ENCODE peak calls at places on chromosome 1, in nine cellular contexts. One of them, this sample, is unnamed.

GRCh38 chr1:19635646-19636045 is 8.5 kb upstream of the NBL1 start:
- DNase-seq in tibial artery: peak; percentile 93
- DNase-seq in AG10803: no peak
- DNase-seq in fibroblast of lung: peak; percentile 49
- DNase-seq in GM23338: no peak
- DNase-seq in thoracic aorta: peak; percentile 60
- DNase-seq in epithelial cell of esophagus: peak; percentile 46
- DNase-seq in fibroblast of mammary gland: peak; percentile 41
- DNase-seq in AG04450: no peak
- DNase-seq in this sample: no peak

GRCh38 chr1:235941852-235942624 is 75.3 kb upstream of the LYST start:
- DNase-seq in thoracic aorta: no peak
- DNase-seq in fibroblast of mammary gland: peak; percentile 57
- DNase-seq in AG10803: peak; percentile 88
- DNase-seq in epithelial cell of esophagus: no peak
- DNase-seq in GM23338: no peak
- DNase-seq in AG04450: no peak
- DNase-seq in fibroblast of lung: peak; percentile 50
- DNase-seq in tibial artery: no peak
- DNase-seq in this sample: no peak

GRCh38 chr1:221739018-221739676 is 2.7 kb downstream of the DUSP10 start:
- DNase-seq in AG10803: no peak
- DNase-seq in fibroblast of mammary gland: no peak
- DNase-seq in tibial artery: no peak
- DNase-seq in epithelial cell of esophagus: no peak
- DNase-seq in thoracic aorta: no peak
- DNase-seq in GM23338: no peak
- DNase-seq in AG04450: no peak
- DNase-seq in fibroblast of lung: no peak
- DNase-seq in this sample: no peak

GRCh38 chr1:156165083-156165482 is 11.7 kb downstream of the SEMA4A start:
- DNase-seq in epithelial cell of esophagus: peak; percentile 61
- DNase-seq in AG10803: no peak
- DNase-seq in AG04450: no peak
- DNase-seq in thoracic aorta: no peak
- DNase-seq in GM23338: no peak
- DNase-seq in fibroblast of mammary gland: no peak
- DNase-seq in tibial artery: no peak
- DNase-seq in fibroblast of lung: no peak
- DNase-seq in this sample: no peak

GRCh38 chr1:35851175-35851869 is 31.7 kb upstream of the AGO1 start:
- DNase-seq in thoracic aorta: no peak
- DNase-seq in tibial artery: no peak
- DNase-seq in GM23338: no peak
- DNase-seq in AG10803: peak; percentile 88
- DNase-seq in fibroblast of mammary gland: peak; percentile 38
- DNase-seq in AG04450: peak; percentile 27
- DNase-seq in epithelial cell of esophagus: no peak
- DNase-seq in fibroblast of lung: peak; percentile 75
- DNase-seq in this sample: no peak

GRCh38 chr1:162908780-162909179 is 47.8 kb upstream of the CCDC190 start:
- DNase-seq in thoracic aorta: no peak
- DNase-seq in fibroblast of lung: peak; percentile 82
- DNase-seq in AG10803: peak; percentile 84
- DNase-seq in fibroblast of mammary gland: peak; percentile 92
- DNase-seq in AG04450: no peak
- DNase-seq in epithelial cell of esophagus: peak; percentile 88
- DNase-seq in tibial artery: no peak
- DNase-seq in GM23338: no peak
- DNase-seq in this sample: peak; percentile 46

GRCh38 chr1:59971464-59971911 is 44.9 kb upstream of the CYP2J2 start:
- DNase-seq in epithelial cell of esophagus: peak; percentile 66
- DNase-seq in thoracic aorta: peak; percentile 36
- DNase-seq in tibial artery: peak; percentile 81
- DNase-seq in fibroblast of lung: peak; percentile 69
- DNase-seq in fibroblast of mammary gland: peak; percentile 62
- DNase-seq in AG04450: no peak
- DNase-seq in GM23338: peak; percentile 86
- DNase-seq in AG10803: peak; percentile 56
- DNase-seq in this sample: no peak

GRCh38 chr1:8083739-8084484 is 57.8 kb upstream of the ERRFI1 start:
- DNase-seq in GM23338: no peak
- DNase-seq in tibial artery: no peak
- DNase-seq in thoracic aorta: no peak
- DNase-seq in epithelial cell of esophagus: peak; percentile 39
- DNase-seq in fibroblast of mammary gland: peak; percentile 95
- DNase-seq in fibroblast of lung: peak; percentile 84
- DNase-seq in AG04450: no peak
- DNase-seq in AG10803: peak; percentile 77
- DNase-seq in this sample: no peak

GRCh38 chr1:236163460-236164153 is 21.3 kb downstream of the GPR137B start:
- DNase-seq in thoracic aorta: no peak
- DNase-seq in AG04450: no peak
- DNase-seq in fibroblast of lung: no peak
- DNase-seq in GM23338: no peak
- DNase-seq in fibroblast of mammary gland: no peak
- DNase-seq in AG10803: no peak
- DNase-seq in epithelial cell of esophagus: no peak
- DNase-seq in tibial artery: no peak
- DNase-seq in this sample: no peak

GRCh38 chr1:81071072-81071858 is 729.5 kb upstream of the ADGRL2 start:
- DNase-seq in GM23338: no peak
- DNase-seq in thoracic aorta: no peak
- DNase-seq in AG04450: no peak
- DNase-seq in fibroblast of lung: peak; percentile 5
- DNase-seq in AG10803: no peak
- DNase-seq in fibroblast of mammary gland: no peak
- DNase-seq in tibial artery: no peak
- DNase-seq in epithelial cell of esophagus: no peak
- DNase-seq in this sample: no peak

GRCh38 chr1:179599623-179600249 is 8.1 kb downstream of the TDRD5 start:
- DNase-seq in epithelial cell of esophagus: peak; percentile 60
- DNase-seq in fibroblast of lung: peak; percentile 27
- DNase-seq in GM23338: peak; percentile 45
- DNase-seq in AG10803: peak; percentile 15
- DNase-seq in tibial artery: no peak
- DNase-seq in thoracic aorta: no peak
- DNase-seq in fibroblast of mammary gland: peak; percentile 38
- DNase-seq in AG04450: no peak
- DNase-seq in this sample: peak; percentile 2

GRCh38 chr1:226003502-226004170 is 4.5 kb upstream of the SDE2 start:
- DNase-seq in AG10803: no peak
- DNase-seq in fibroblast of lung: no peak
- DNase-seq in tibial artery: no peak
- DNase-seq in fibroblast of mammary gland: no peak
- DNase-seq in AG04450: no peak
- DNase-seq in GM23338: no peak
- DNase-seq in epithelial cell of esophagus: no peak
- DNase-seq in thoracic aorta: no peak
- DNase-seq in this sample: no peak

GRCh38 chr1:146016891-146017290 is 4.6 kb downstream of the HJV start:
- DNase-seq in fibroblast of mammary gland: peak; percentile 69
- DNase-seq in tibial artery: no peak
- DNase-seq in epithelial cell of esophagus: no peak
- DNase-seq in GM23338: no peak
- DNase-seq in thoracic aorta: no peak
- DNase-seq in fibroblast of lung: no peak
- DNase-seq in AG10803: peak; percentile 43
- DNase-seq in AG04450: no peak
- DNase-seq in this sample: no peak

GRCh38 chr1:5743435-5744095 is 248.7 kb downstream of the NPHP4 start:
- DNase-seq in tibial artery: peak; percentile 52
- DNase-seq in thoracic aorta: no peak
- DNase-seq in AG04450: no peak
- DNase-seq in fibroblast of lung: no peak
- DNase-seq in epithelial cell of esophagus: no peak
- DNase-seq in AG10803: no peak
- DNase-seq in GM23338: no peak
- DNase-seq in fibroblast of mammary gland: no peak
- DNase-seq in this sample: no peak

GRCh38 chr1:25609921-25610320 is 6.7 kb upstream of the MAN1C1 start:
- DNase-seq in fibroblast of lung: peak; percentile 49
- DNase-seq in tibial artery: no peak
- DNase-seq in AG04450: no peak
- DNase-seq in thoracic aorta: no peak
- DNase-seq in epithelial cell of esophagus: no peak
- DNase-seq in GM23338: peak; percentile 66
- DNase-seq in fibroblast of mammary gland: no peak
- DNase-seq in AG10803: peak; percentile 43
- DNase-seq in this sample: no peak

GRCh38 chr1:175774921-175775320 is 31.5 kb upstream of the TNR start:
- DNase-seq in thoracic aorta: no peak
- DNase-seq in epithelial cell of esophagus: no peak
- DNase-seq in AG10803: no peak
- DNase-seq in fibroblast of lung: no peak
- DNase-seq in GM23338: peak; percentile 13
- DNase-seq in AG04450: no peak
- DNase-seq in fibroblast of mammary gland: no peak
- DNase-seq in tibial artery: no peak
- DNase-seq in this sample: no peak

GRCh38 chr1:235972316-235973090 is 92.4 kb downstream of the NID1 start:
- DNase-seq in epithelial cell of esophagus: peak; percentile 11
- DNase-seq in AG04450: peak; percentile 42
- DNase-seq in GM23338: no peak
- DNase-seq in AG10803: peak; percentile 91
- DNase-seq in fibroblast of mammary gland: peak; percentile 91
- DNase-seq in fibroblast of lung: peak; percentile 78
- DNase-seq in tibial artery: no peak
- DNase-seq in thoracic aorta: no peak
- DNase-seq in this sample: no peak

GRCh38 chr1:55257958-55258357 is 42.8 kb upstream of the USP24 start:
- DNase-seq in AG04450: no peak
- DNase-seq in thoracic aorta: no peak
- DNase-seq in AG10803: no peak
- DNase-seq in epithelial cell of esophagus: no peak
- DNase-seq in fibroblast of lung: peak; percentile 32
- DNase-seq in fibroblast of mammary gland: no peak
- DNase-seq in tibial artery: no peak
- DNase-seq in GM23338: no peak
- DNase-seq in this sample: no peak

GRCh38 chr1:206455681-206456344 is 14.5 kb upstream of the IKBKE start:
- DNase-seq in epithelial cell of esophagus: no peak
- DNase-seq in fibroblast of mammary gland: peak; percentile 25
- DNase-seq in fibroblast of lung: no peak
- DNase-seq in tibial artery: peak; percentile 55
- DNase-seq in AG10803: peak; percentile 16
- DNase-seq in GM23338: no peak
- DNase-seq in AG04450: no peak
- DNase-seq in thoracic aorta: no peak
- DNase-seq in this sample: no peak

GRCh38 chr1:198417041-198417440 is 123.4 kb downstream of the ATP6V1G3 start:
- DNase-seq in AG10803: peak; percentile 72
- DNase-seq in fibroblast of mammary gland: peak; percentile 23
- DNase-seq in tibial artery: no peak
- DNase-seq in thoracic aorta: no peak
- DNase-seq in GM23338: no peak
- DNase-seq in AG04450: no peak
- DNase-seq in fibroblast of lung: peak; percentile 11
- DNase-seq in epithelial cell of esophagus: peak; percentile 41
- DNase-seq in this sample: no peak

GRCh38 chr1:224541072-224541790 is 74.9 kb upstream of the CNIH3 start:
- DNase-seq in tibial artery: no peak
- DNase-seq in thoracic aorta: no peak
- DNase-seq in AG10803: no peak
- DNase-seq in epithelial cell of esophagus: no peak
- DNase-seq in AG04450: no peak
- DNase-seq in fibroblast of mammary gland: no peak
- DNase-seq in GM23338: no peak
- DNase-seq in fibroblast of lung: peak; percentile 28
- DNase-seq in this sample: no peak

GRCh38 chr1:23421752-23422312 is 2.7 kb downstream of the TCEA3 start:
- DNase-seq in AG10803: peak; percentile 83
- DNase-seq in fibroblast of lung: peak; percentile 88
- DNase-seq in thoracic aorta: no peak
- DNase-seq in fibroblast of mammary gland: peak; percentile 80
- DNase-seq in AG04450: peak; percentile 82
- DNase-seq in GM23338: no peak
- DNase-seq in epithelial cell of esophagus: peak; percentile 29
- DNase-seq in tibial artery: no peak
- DNase-seq in this sample: peak; percentile 77
- TF ChIP-seq CTCF in AG10803: peak; percentile 47
- TF ChIP-seq CTCF in fibroblast of lung: no peak
- TF ChIP-seq CTCF in thoracic aorta: no peak
- TF ChIP-seq CTCF in fibroblast of mammary gland: peak; percentile 33
- TF ChIP-seq CTCF in AG04450: peak; percentile 45
- TF ChIP-seq CTCF in GM23338: no peak
- TF ChIP-seq CTCF in epithelial cell of esophagus: no peak
- TF ChIP-seq CTCF in tibial artery: peak; percentile 16
- TF ChIP-seq CTCF in this sample: no peak

GRCh38 chr1:207823880-207824566 is 72.2 kb downstream of the CD46 start:
- DNase-seq in AG10803: peak; percentile 99
- DNase-seq in tibial artery: peak; percentile 96
- DNase-seq in fibroblast of mammary gland: peak; percentile 98
- DNase-seq in AG04450: peak; percentile 93
- DNase-seq in epithelial cell of esophagus: peak; percentile 98
- DNase-seq in GM23338: peak; percentile 81
- DNase-seq in thoracic aorta: peak; percentile 69
- DNase-seq in fibroblast of lung: peak; percentile 98
- DNase-seq in this sample: no peak
- H3K4me3 ChIP-seq in AG10803: peak overlapping the region; percentile 70
- H3K4me3 ChIP-seq in tibial artery: peak overlapping the region; percentile 81
- H3K4me3 ChIP-seq in fibroblast of mammary gland: peak overlapping the region; percentile 46
- H3K4me3 ChIP-seq in AG04450: peak overlapping the region; percentile 21
- H3K4me3 ChIP-seq in epithelial cell of esophagus: no peak overlapping the region
- H3K4me3 ChIP-seq in GM23338: no peak overlapping the region
- H3K4me3 ChIP-seq in thoracic aorta: peak overlapping the region; percentile 80
- H3K4me3 ChIP-seq in fibroblast of lung: no peak overlapping the region
- H3K4me3 ChIP-seq in this sample: no peak overlapping the region

GRCh38 chr1:61842863-61843514 is 100.7 kb downstream of the PATJ start:
- DNase-seq in AG10803: no peak
- DNase-seq in fibroblast of lung: no peak
- DNase-seq in epithelial cell of esophagus: peak; percentile 18
- DNase-seq in AG04450: no peak
- DNase-seq in tibial artery: no peak
- DNase-seq in thoracic aorta: no peak
- DNase-seq in fibroblast of mammary gland: peak; percentile 31
- DNase-seq in GM23338: peak; percentile 51
- DNase-seq in this sample: no peak
- TF ChIP-seq CTCF in AG10803: peak; percentile 23
- TF ChIP-seq CTCF in fibroblast of lung: no peak
- TF ChIP-seq CTCF in epithelial cell of esophagus: peak; percentile 36
- TF ChIP-seq CTCF in AG04450: peak; percentile 17
- TF ChIP-seq CTCF in tibial artery: no peak
- TF ChIP-seq CTCF in thoracic aorta: no peak
- TF ChIP-seq CTCF in fibroblast of mammary gland: peak; percentile 34
- TF ChIP-seq CTCF in GM23338: peak; percentile 75
- TF ChIP-seq CTCF in this sample: peak; percentile 17

GRCh38 chr1:65792671-65793358 is at the start of gene PDE4B:
- DNase-seq in GM23338: peak; percentile 65
- DNase-seq in thoracic aorta: no peak
- DNase-seq in fibroblast of mammary gland: peak; percentile 21
- DNase-seq in AG04450: no peak
- DNase-seq in fibroblast of lung: peak; percentile 55
- DNase-seq in AG10803: peak; percentile 36
- DNase-seq in epithelial cell of esophagus: no peak
- DNase-seq in tibial artery: no peak
- DNase-seq in this sample: no peak
- H3K4me3 ChIP-seq in GM23338: peak within 1 kb of the TSS; percentile 72
- H3K4me3 ChIP-seq in thoracic aorta: peak within 1 kb of the TSS; percentile 59
- H3K4me3 ChIP-seq in fibroblast of mammary gland: peak within 1 kb of the TSS; percentile 49
- H3K4me3 ChIP-seq in AG04450: peak within 1 kb of the TSS; percentile 71
- H3K4me3 ChIP-seq in fibroblast of lung: peak within 1 kb of the TSS; percentile 71
- H3K4me3 ChIP-seq in AG10803: peak within 1 kb of the TSS; percentile 67
- H3K4me3 ChIP-seq in epithelial cell of esophagus: no peak within 1 kb of the TSS
- H3K4me3 ChIP-seq in tibial artery: peak within 1 kb of the TSS; percentile 15
- H3K4me3 ChIP-seq in this sample: peak within 1 kb of the TSS; percentile 38

GRCh38 chr1:62508187-62508758 is 71.4 kb downstream of the USP1 start:
- DNase-seq in AG04450: peak; percentile 11
- DNase-seq in epithelial cell of esophagus: peak; percentile 51
- DNase-seq in AG10803: peak; percentile 59
- DNase-seq in tibial artery: no peak
- DNase-seq in fibroblast of lung: peak; percentile 76
- DNase-seq in thoracic aorta: no peak
- DNase-seq in fibroblast of mammary gland: peak; percentile 67
- DNase-seq in GM23338: peak; percentile 61
- DNase-seq in this sample: peak; percentile 12
- TF ChIP-seq CTCF in AG04450: peak; percentile 67
- TF ChIP-seq CTCF in epithelial cell of esophagus: peak; percentile 63
- TF ChIP-seq CTCF in AG10803: peak; percentile 73
- TF ChIP-seq CTCF in tibial artery: peak; percentile 38
- TF ChIP-seq CTCF in fibroblast of lung: peak; percentile 52
- TF ChIP-seq CTCF in thoracic aorta: peak; percentile 31
- TF ChIP-seq CTCF in fibroblast of mammary gland: peak; percentile 69
- TF ChIP-seq CTCF in GM23338: peak; percentile 72
- TF ChIP-seq CTCF in this sample: peak; percentile 42

This sample was measured in HFF-Myc.